ENCODE peak calls at places on chromosomes 12 and 14, in six cellular contexts. R is IMR-90; L is CD4-positive, alpha-beta T cell; D is tibial nerve; I is A549; Z is ascending aorta. G is an unnamed sample. For H3K9me3, the result is how much of the 10 kb centered on the place peaks cover.

GRCh38 chr12:132393991-132394949 is 64.9 kb upstream of the GALNT9 start:
- DNase-seq in R (no peak), L (no peak), D (no peak), I (peak), Z (no peak), G (no peak)

GRCh38 chr12:114274131-114274530 is 131.8 kb downstream of the TBX5 start:
- DNase-seq in R (no peak), L (no peak), D (no peak), I (no peak), Z (no peak), G (no peak)

GRCh38 chr14:99326041-99326710 is 54.2 kb upstream of the BCL11B start:
- DNase-seq in R (no peak), L (no peak), D (no peak), I (no peak), Z (no peak), G (no peak)

GRCh38 chr14:70622111-70622712 is 19.5 kb upstream of the TTC9 start:
- DNase-seq in R (peak), L (peak), D (no peak), I (peak), Z (no peak), G (peak)

GRCh38 chr12:84128117-84128991 is 784.2 kb downstream of the SLC6A15 start:
- DNase-seq in R (no peak), L (no peak), D (no peak), I (no peak), Z (no peak), G (no peak)

GRCh38 chr14:55075628-55076027 is 24.2 kb downstream of the MAPK1IP1L start:
- DNase-seq in R (peak), L (no peak), D (no peak), I (no peak), Z (no peak), G (no peak)

GRCh38 chr14:103541494-103541943 is 12.5 kb downstream of the TRMT61A start:
- DNase-seq in R (no peak), L (no peak), D (no peak), I (no peak), Z (no peak), G (no peak)

GRCh38 chr12:7989827-7990491 is 42.6 kb upstream of the FOXJ2 start:
- DNase-seq in R (peak), L (peak), D (no peak), I (no peak), Z (peak), G (peak)

GRCh38 chr12:63869656-63870055 is 25.2 kb downstream of the SRGAP1 start:
- DNase-seq in R (peak), L (no peak), D (no peak), I (no peak), Z (no peak), G (no peak)

GRCh38 chr14:53237488-53237887 is 84.4 kb upstream of the DDHD1 start:
- DNase-seq in R (no peak), L (no peak), D (no peak), I (no peak), Z (no peak), G (no peak)

GRCh38 chr12:11638271-11638916 is 11.1 kb upstream of the ETV6 start:
- DNase-seq in R (no peak), L (no peak), D (no peak), I (no peak), Z (no peak), G (no peak)

GRCh38 chr12:47838286-47838931 is 18.7 kb upstream of the HDAC7 start:
- DNase-seq in R (peak), L (peak), D (no peak), I (peak), Z (no peak), G (peak)

DNA sequence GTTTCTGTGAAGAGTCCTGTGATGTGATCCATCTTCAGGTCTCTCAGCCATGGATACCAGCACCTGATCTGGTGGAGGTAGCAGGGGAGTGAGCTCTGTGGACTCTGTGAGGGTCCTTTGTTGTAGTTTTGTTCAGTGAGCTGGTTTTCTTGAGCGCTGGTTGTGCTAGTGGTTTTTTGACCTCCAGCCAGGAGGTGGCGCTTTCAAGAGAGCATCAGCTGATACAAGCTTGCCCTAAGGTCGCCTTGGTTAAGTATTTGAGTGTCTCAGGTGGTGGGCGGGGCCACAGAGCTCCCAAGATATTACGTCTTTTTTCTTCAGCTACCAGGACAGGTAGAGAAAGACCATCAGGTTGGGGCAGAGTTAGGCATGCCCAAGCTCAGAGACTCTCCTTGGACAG is 139.7 kb downstream of the TTLL5 start:
- DNase-seq in R (no peak), L (no peak), D (no peak), I (no peak), Z (no peak), G (peak)
- TF ChIP-seq CTCF in R (no peak), L (no peak), D (no peak), I (no peak), Z (no peak), G (peak)

GRCh38 chr12:126807312-126807711 is 1459.7 kb upstream of the TMEM132C start:
- DNase-seq in R (no peak), L (no peak), D (no peak), I (no peak), Z (no peak), G (no peak)
- H3K9me3 ChIP-seq in R (under half), L (under half), D (under half), I (under half), Z (under half), G (under half)

GRCh38 chr12:120903818-120904773 is at the start of gene SPPL3:
- DNase-seq in R (peak), L (peak), D (peak), I (peak), Z (peak), G (peak)
- TF ChIP-seq CTCF in R (no peak), L (no peak), D (peak), I (peak), Z (no peak), G (no peak)

GRCh38 chr14:50013934-50014333 is 102.4 kb downstream of the VCPKMT start:
- DNase-seq in R (no peak), L (no peak), D (no peak), I (no peak), Z (no peak), G (no peak)

GRCh38 chr14:50011242-50011641 is 105.1 kb downstream of the VCPKMT start:
- DNase-seq in R (no peak), L (no peak), D (no peak), I (no peak), Z (no peak), G (no peak)

GRCh38 chr14:50013198-50013918 is 103.0 kb downstream of the VCPKMT start:
- DNase-seq in R (no peak), L (no peak), D (no peak), I (no peak), Z (no peak), G (peak)

GRCh38 chr14:50010752-50011151 is 105.6 kb downstream of the VCPKMT start:
- DNase-seq in R (peak), L (no peak), D (no peak), I (no peak), Z (no peak), G (no peak)

GRCh38 chr14:50012644-50013043 is 103.7 kb downstream of the VCPKMT start:
- DNase-seq in R (peak), L (no peak), D (no peak), I (no peak), Z (no peak), G (no peak)
- H3K9me3 ChIP-seq in R (under half), L (under half), D (under half), I (under half), Z (under half), G (under half)

GRCh38 chr12:6775775-6776174 is 3.5 kb downstream of the LAG3 start:
- DNase-seq in R (no peak), L (no peak), D (no peak), I (no peak), Z (no peak), G (peak)
- TF ChIP-seq CTCF in R (no peak), L (no peak), D (no peak), I (no peak), Z (no peak), G (no peak)

DNA sequence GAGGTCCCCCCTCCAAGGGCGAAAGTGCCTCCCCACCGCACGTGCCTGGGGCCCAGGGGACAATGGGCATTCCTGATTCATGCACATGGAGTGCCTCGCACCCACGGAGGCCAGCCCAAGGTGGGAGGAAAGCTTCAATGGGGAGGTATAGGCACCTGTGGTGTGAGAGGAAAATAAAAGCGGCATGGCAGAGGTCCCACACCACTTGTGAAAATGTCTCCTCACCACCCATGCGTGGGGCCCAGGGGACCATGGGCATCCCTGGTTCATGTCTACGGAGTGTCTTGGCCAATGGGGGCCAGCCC is 384.7 kb downstream of the ALG10 start:
- DNase-seq in R (no peak), L (no peak), D (peak), I (no peak), Z (no peak), G (peak)
- H3K9me3 ChIP-seq in R (under half), L (half or more), D (under half), I (under half), Z (half or more), G (half or more)

GRCh38 chr12:101407054-101407437 is 526 bp downstream of the ARL1 start:
- DNase-seq in R (no peak), L (no peak), D (no peak), I (no peak), Z (no peak), G (peak)

DNA sequence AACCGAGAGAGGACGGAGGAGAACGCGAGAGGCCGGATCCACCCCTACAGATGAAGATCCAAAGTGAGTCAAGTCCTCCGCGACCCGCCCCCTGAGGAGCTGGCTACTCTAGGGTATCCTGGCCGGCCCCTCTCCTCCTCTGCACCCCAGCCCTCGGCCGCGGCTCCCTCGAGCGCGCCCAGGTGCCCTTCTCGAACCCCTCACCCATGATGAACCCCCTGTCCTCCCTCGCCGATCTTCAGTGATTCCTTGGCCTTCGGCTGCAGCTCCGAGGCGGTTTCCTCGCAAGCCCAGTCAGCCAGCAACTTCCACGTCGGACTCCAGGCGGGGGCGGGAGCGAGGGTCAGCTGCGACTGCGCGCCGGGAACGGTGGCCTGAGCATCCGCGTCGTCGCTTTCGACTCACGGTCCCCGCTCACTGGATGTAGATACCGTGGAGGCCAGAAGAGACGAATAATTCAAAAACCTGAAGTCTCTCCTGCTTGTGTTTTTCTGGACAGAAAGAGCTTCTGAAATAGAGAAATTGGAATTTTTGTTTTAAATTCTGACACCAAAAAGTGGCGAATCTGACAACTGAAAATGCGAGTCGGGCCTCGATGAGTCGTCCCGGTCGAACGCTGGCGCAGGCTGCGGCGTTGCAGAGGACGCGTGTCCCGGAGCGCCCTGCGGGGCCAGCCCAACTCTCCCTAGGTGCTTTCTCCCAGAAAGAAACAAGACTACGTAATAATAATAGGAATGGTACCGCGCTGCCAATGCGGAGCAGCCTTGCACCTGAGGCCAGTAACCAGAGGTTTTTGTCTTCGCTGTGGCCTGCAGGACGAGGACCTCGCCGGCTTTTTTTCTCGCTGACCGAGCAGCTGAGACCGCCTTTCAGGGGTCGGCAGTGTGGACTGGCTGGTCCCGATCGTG is at the start of gene ARL1:
- DNase-seq in R (peak), L (peak), D (peak), I (peak), Z (peak), G (peak)
- TF ChIP-seq CTCF in R (no peak), L (no peak), D (no peak), I (no peak), Z (no peak), G (no peak)

DNA sequence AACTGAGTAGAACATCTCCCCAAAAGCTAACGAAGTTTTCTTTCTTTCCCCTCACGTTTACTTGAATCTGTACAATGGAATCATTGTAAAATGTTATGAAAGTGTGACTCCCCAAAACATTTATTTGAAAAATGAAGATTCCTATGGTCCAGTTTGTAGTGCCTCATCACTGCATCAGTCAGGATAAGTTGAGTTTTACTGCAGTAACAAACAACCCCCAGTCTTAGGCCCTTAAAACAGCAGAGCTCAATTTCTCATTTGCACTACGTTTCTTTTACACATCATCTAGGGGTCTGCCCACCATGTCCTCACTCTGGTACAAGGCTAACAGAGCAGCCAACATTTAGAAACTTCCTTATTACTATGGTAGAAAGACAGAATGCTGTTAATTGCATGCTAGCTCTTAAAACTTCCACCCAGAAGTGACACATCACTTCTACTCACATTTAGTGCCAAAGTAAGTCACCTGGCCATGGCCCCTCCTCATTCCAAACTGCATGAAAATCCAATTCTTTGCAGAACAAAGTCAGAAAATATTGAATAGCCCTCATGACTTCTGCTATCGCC is 546.4 kb downstream of the MED13L start:
- DNase-seq in R (no peak), L (no peak), D (no peak), I (no peak), Z (no peak), G (no peak)
- H3K9me3 ChIP-seq in R (under half), L (under half), D (under half), I (under half), Z (under half), G (under half)

GRCh38 chr14:94307410-94307992 is 14.4 kb upstream of the SERPINA10 start:
- DNase-seq in R (no peak), L (no peak), D (no peak), I (no peak), Z (no peak), G (no peak)
- TF ChIP-seq CTCF in R (peak), L (no peak), D (no peak), I (no peak), Z (no peak), G (no peak)